ENCODE peak calls at places on chromosomes 12 and 14, in six cellular contexts. H is RPMI7951; W is iPS DF 19.7; D is esophagus squamous epithelium; A is activated T-cell treated with anti-CD3 and anti-CD28 coated beads for 24 hours; V is stimulated activated CD4-positive, alpha-beta T cell treated with anti-CD3 and anti-CD28 coated beads, Interleukin-15, amount 100 ng/mL, for 24 hours. R is an unnamed sample.

GRCh38 chr12:55901881-55902490 is 25.7 kb downstream of the PYM1 start:
- DNase-seq in V (no peak), A (no peak), D (no peak), H (no peak), W (no peak), R (no peak)

GRCh38 chr14:75147423-75148071 is 20.7 kb upstream of the NEK9 start:
- DNase-seq in D (no peak), A (no peak), W (no peak), H (peak), V (no peak), R (no peak)

GRCh38 chr12:72271741-72272661 is at the start of gene TRHDE:
- DNase-seq in A (no peak), H (no peak), W (no peak), V (peak), D (no peak), R (peak)

GRCh38 chr14:61252354-61253063 is 28.6 kb downstream of the TMEM30B start:
- DNase-seq in D (peak), W (no peak), A (peak), H (peak), V (peak), R (peak)

GRCh38 chr14:57833304-57833703 is 32.6 kb downstream of the SLC35F4 start:
- DNase-seq in H (peak), V (no peak), A (no peak), W (no peak), D (no peak), R (peak)

GRCh38 chr12:104630230-104630670 is 173.5 kb downstream of the CHST11 start:
- DNase-seq in A (no peak), W (no peak), D (no peak), H (no peak), V (no peak), R (no peak)

GRCh38 chr12:11879306-11879705 is 191.4 kb upstream of the BCL2L14 start:
- DNase-seq in H (peak), A (no peak), W (no peak), D (no peak), V (no peak), R (no peak)

GRCh38 chr12:6462234-6462995 is 8.1 kb downstream of the VAMP1 start:
- DNase-seq in H (no peak), V (peak), A (no peak), W (no peak), D (no peak), R (no peak)

GRCh38 chr12:112325648-112326207 is 56.5 kb downstream of the HECTD4 start:
- DNase-seq in H (no peak), V (no peak), A (no peak), D (no peak), W (no peak), R (no peak)

GRCh38 chr12:54759751-54760150 is 94.6 kb upstream of the MUCL1 start:
- DNase-seq in W (peak), D (no peak), A (no peak), V (no peak), H (peak), R (no peak)

GRCh38 chr14:93954900-93955891 is 21.2 kb downstream of the ASB2 start:
- DNase-seq in H (no peak), D (peak), A (no peak), W (no peak), V (peak), R (no peak)

GRCh38 chr14:50051706-50052105 is 64.7 kb downstream of the VCPKMT start:
- DNase-seq in W (no peak), D (no peak), H (no peak), A (no peak), V (no peak), R (no peak)

GRCh38 chr12:119594399-119594730 is 791 bp downstream of the TMEM233 start:
- DNase-seq in D (no peak), V (no peak), A (no peak), W (no peak), H (no peak), R (peak)

GRCh38 chr14:102777711-102778615 is 714 bp downstream of the TRAF3 start:
- DNase-seq in V (peak), D (no peak), W (no peak), H (no peak), A (no peak), R (peak)

GRCh38 chr14:53943751-53944083 is 12.9 kb downstream of the BMP4 start:
- DNase-seq in D (no peak), W (no peak), H (no peak), V (no peak), A (no peak), R (no peak)

GRCh38 chr14:89503458-89503996 is 86.5 kb upstream of the FOXN3 start:
- DNase-seq in W (no peak), A (no peak), H (no peak), D (no peak), V (no peak), R (no peak)

GRCh38 chr12:24940157-24940556 is 8.7 kb downstream of the BCAT1 start:
- DNase-seq in A (no peak), D (no peak), H (no peak), V (no peak), W (no peak), R (no peak)

GRCh38 chr12:51242150-51242549 is 3.5 kb downstream of the DAZAP2 start:
- DNase-seq in W (no peak), D (no peak), A (no peak), H (no peak), V (no peak), R (no peak)

GRCh38 chr12:65529771-65530435 is 251.4 kb downstream of the MSRB3 start:
- DNase-seq in V (no peak), W (no peak), A (no peak), D (no peak), H (peak), R (no peak)

GRCh38 chr12:132921685-132922084 is 34.3 kb upstream of the CHFR start:
- DNase-seq in A (no peak), V (no peak), D (no peak), W (no peak), H (no peak), R (no peak)

GRCh38 chr12:110050927-110051326 is 2.6 kb upstream of the C12orf76 start:
- DNase-seq in A (no peak), D (no peak), V (no peak), W (no peak), H (no peak), R (no peak)

GRCh38 chr14:103130017-103130764 is 6.9 kb downstream of the TNFAIP2 start:
- DNase-seq in V (no peak), W (no peak), D (no peak), H (no peak), A (no peak), R (no peak)

GRCh38 chr14:22532345-22533056 is 56.5 kb downstream of the DAD1 start:
- DNase-seq in H (peak), A (no peak), W (no peak), V (no peak), D (no peak), R (no peak)

GRCh38 chr14:74510955-74511354 is 17.4 kb downstream of the ISCA2 start:
- DNase-seq in V (no peak), A (no peak), D (no peak), W (no peak), H (peak), R (peak)

GRCh38 chr14:70114621-70115156 is 74.1 kb downstream of the SLC8A3 start:
- DNase-seq in H (no peak), W (no peak), V (no peak), D (no peak), A (no peak), R (no peak)

GRCh38 chr14:56774503-56774902 is 35.8 kb downstream of the OTX2 start:
- DNase-seq in W (no peak), D (no peak), A (no peak), H (no peak), V (no peak), R (no peak)

GRCh38 chr14:75223664-75224154 is 47.3 kb upstream of the TMED10 start:
- DNase-seq in A (no peak), W (no peak), H (no peak), V (peak), D (no peak), R (no peak)

R was measured in MG63.